ENCODE peak calls at places on chromosomes 1 and 21, in nine cellular contexts. W is tibial nerve, C is IMR-90, G is esophagus squamous epithelium, J is sigmoid colon, S is right lobe of liver, V is ovary, F is stomach, L is adrenal gland. N is an unnamed sample.
A peak's percentile ranks its signal among the peaks of the same experiment; 100 is the strongest.

GRCh38 chr1:231203259-231204057 is 37.6 kb upstream of the GNPAT start:
- DNase-seq in W (no peak), C (no peak), G (no peak), J (no peak), S (no peak), V (no peak), F (no peak), L (no peak), N (no peak)

GRCh38 chr1:6588893-6589481 is 9.2 kb downstream of the ZBTB48 start:
- DNase-seq in W (no peak), C (no peak), G (no peak), J (no peak), S (no peak), V (no peak), F (no peak), L (no peak), N (no peak)

GRCh38 chr21:33262921-33263320 is 3.2 kb upstream of the IL10RB start:
- DNase-seq in W (no peak), C (no peak), G (no peak), J (no peak), S (no peak), V (no peak), F (no peak), L (no peak), N (no peak)

GRCh38 chr1:64171797-64172281 is 31.6 kb upstream of the UBE2U start:
- DNase-seq in W (no peak), C (peak; percentile 85), G (no peak), J (no peak), S (no peak), V (no peak), F (no peak), L (no peak), N (no peak)

GRCh38 chr1:67459068-67459467 is 28.9 kb upstream of the SERBP1 start:
- DNase-seq in W (no peak), C (no peak), G (no peak), J (no peak), S (no peak), V (no peak), F (no peak), L (no peak), N (no peak)

GRCh38 chr1:30692948-30693301 is 30.5 kb downstream of the MATN1 start:
- DNase-seq in W (no peak), C (no peak), G (no peak), J (peak; percentile 60), S (no peak), V (no peak), F (no peak), L (no peak), N (no peak)

GRCh38 chr1:22120469-22120790 is 22.5 kb downstream of the WNT4 start:
- DNase-seq in W (no peak), C (no peak), G (no peak), J (no peak), S (no peak), V (no peak), F (no peak), L (no peak), N (no peak)

GRCh38 chr1:63607322-63607721 is 14.1 kb downstream of the PGM1 start:
- DNase-seq in W (no peak), C (no peak), G (no peak), J (no peak), S (no peak), V (no peak), F (no peak), L (no peak), N (no peak)

GRCh38 chr1:116501041-116501869 is 69.6 kb downstream of the CD58 start:
- DNase-seq in W (no peak), C (no peak), G (no peak), J (no peak), S (peak; percentile 11), V (no peak), F (no peak), L (no peak), N (no peak)

GRCh38 chr1:202710070-202711025 is at the start of gene SYT2:
- DNase-seq in W (no peak), C (no peak), G (no peak), J (peak; percentile 63), S (peak; percentile 47), V (peak; percentile 64), F (peak; percentile 35), L (peak; percentile 51), N (peak; percentile 40)

GRCh38 chr1:205262706-205263105 is 35.0 kb downstream of the TMCC2 start:
- DNase-seq in W (no peak), C (no peak), G (no peak), J (no peak), S (no peak), V (no peak), F (no peak), L (no peak), N (no peak)

GRCh38 chr1:209409786-209410185 is 173.7 kb upstream of the CAMK1G start:
- DNase-seq in W (no peak), C (peak; percentile 95), G (no peak), J (no peak), S (no peak), V (no peak), F (no peak), L (no peak), N (no peak)

GRCh38 chr1:89613928-89614327 is 19.0 kb upstream of the LRRC8C start:
- DNase-seq in W (no peak), C (no peak), G (no peak), J (no peak), S (no peak), V (no peak), F (no peak), L (no peak), N (no peak)

GRCh38 chr1:89620664-89621063 is 12.3 kb upstream of the LRRC8C start:
- DNase-seq in W (no peak), C (no peak), G (no peak), J (no peak), S (no peak), V (no peak), F (no peak), L (no peak), N (no peak)

GRCh38 chr1:89611721-89612120 is 21.2 kb upstream of the LRRC8C start:
- DNase-seq in W (no peak), C (no peak), G (no peak), J (no peak), S (no peak), V (no peak), F (no peak), L (no peak), N (no peak)

GRCh38 chr1:89616844-89617627 is 15.9 kb upstream of the LRRC8C start:
- DNase-seq in W (no peak), C (no peak), G (no peak), J (no peak), S (no peak), V (no peak), F (no peak), L (no peak), N (no peak)

DNA sequence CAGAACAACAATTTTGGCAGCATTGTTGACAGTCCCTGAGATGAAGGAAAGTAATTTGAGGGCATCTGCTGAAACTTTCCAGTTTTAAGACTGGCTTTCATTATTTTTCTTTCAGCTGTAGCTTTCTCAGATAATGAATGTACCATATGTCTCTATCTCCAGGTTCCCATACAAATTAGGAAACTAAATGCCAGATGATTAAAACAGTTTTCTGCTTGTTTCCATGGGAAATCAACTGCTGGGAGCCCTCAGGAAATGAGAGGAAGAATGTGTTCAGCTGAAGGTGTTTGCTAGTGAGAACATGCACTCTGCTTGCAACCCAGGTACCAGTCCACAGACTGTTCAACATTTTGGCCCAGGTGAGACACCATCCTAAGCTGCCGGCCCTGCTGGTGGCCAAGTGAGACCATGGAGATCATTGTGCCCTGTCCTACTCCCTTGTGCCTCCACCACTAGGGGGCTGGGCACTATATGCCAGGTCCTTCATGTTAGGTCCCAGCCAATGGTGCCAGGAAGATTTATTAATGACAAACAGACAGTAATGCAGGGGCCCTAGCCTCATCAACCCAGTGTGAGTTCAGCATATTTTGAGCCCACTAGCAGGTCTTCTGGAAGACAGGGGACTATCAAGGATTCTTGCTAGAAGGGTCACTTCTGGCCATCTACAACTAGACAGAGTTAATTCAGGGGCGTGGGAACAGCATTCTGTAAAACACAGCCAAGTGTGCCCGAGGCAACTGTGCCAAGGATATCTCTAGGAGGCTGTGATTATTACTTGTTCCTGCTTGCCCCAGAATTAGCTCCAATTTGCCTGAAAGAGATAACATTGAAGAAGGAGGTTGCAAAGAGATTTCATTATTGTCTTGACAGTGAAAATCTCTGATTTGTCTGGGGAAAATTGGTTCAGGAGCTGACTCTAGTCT is 17.0 kb upstream of the LRRC8C start:
- DNase-seq in W (no peak), C (no peak), G (no peak), J (no peak), S (no peak), V (no peak), F (peak; percentile 39), L (peak; percentile 37), N (no peak)
- TF ChIP-seq POLR2A in W (no peak), C (no peak), G (no peak), J (no peak), S (no peak), V (no peak), F (no peak), L (no peak), N (no peak)

GRCh38 chr21:34890724-34891609 is 158.1 kb downstream of the RUNX1 start:
- DNase-seq in W (no peak), C (peak; percentile 48), G (no peak), J (peak; percentile 75), S (peak; percentile 37), V (peak; percentile 20), F (no peak), L (no peak), N (no peak)
- H3K27ac ChIP-seq in W (peak overlapping the region; percentile 95), C (peak overlapping the region; percentile 42), G (peak overlapping the region; percentile 97), J (peak overlapping the region; percentile 78), S (no peak overlapping the region), V (no peak overlapping the region), F (peak overlapping the region; percentile 94), L (no peak overlapping the region), N (peak overlapping the region; percentile 89)

GRCh38 chr1:8348777-8349472 is 31.0 kb downstream of the SLC45A1 start:
- DNase-seq in W (peak; percentile 60), C (peak; percentile 58), G (no peak), J (no peak), S (peak; percentile 63), V (peak; percentile 75), F (peak; percentile 69), L (peak; percentile 75), N (peak; percentile 75)

GRCh38 chr1:8350914-8351684 is 33.2 kb downstream of the SLC45A1 start:
- DNase-seq in W (no peak), C (no peak), G (no peak), J (peak; percentile 66), S (no peak), V (no peak), F (no peak), L (no peak), N (no peak)

GRCh38 chr1:8348056-8348776 is 30.3 kb downstream of the SLC45A1 start:
- DNase-seq in W (no peak), C (no peak), G (no peak), J (no peak), S (no peak), V (no peak), F (no peak), L (no peak), N (no peak)

GRCh38 chr1:8349961-8350360 is 32.0 kb downstream of the SLC45A1 start:
- DNase-seq in W (no peak), C (no peak), G (no peak), J (peak; percentile 89), S (no peak), V (peak; percentile 66), F (no peak), L (no peak), N (no peak)

GRCh38 chr1:8349473-8349865 is 31.6 kb downstream of the SLC45A1 start:
- DNase-seq in W (no peak), C (no peak), G (no peak), J (no peak), S (no peak), V (no peak), F (no peak), L (no peak), N (no peak)
- TF ChIP-seq POLR2A in W (no peak), C (no peak), G (no peak), J (no peak), S (no peak), V (no peak), F (no peak), L (no peak), N (no peak)

GRCh38 chr1:8987881-8988617 is 38.2 kb downstream of the SLC2A7 start:
- DNase-seq in W (peak; percentile 66), C (peak; percentile 32), G (no peak), J (peak; percentile 72), S (peak; percentile 62), V (peak; percentile 64), F (peak; percentile 59), L (peak; percentile 42), N (peak; percentile 55)
- H3K27ac ChIP-seq in W (peak overlapping the region; percentile 85), C (no peak overlapping the region), G (no peak overlapping the region), J (peak overlapping the region; percentile 3), S (no peak overlapping the region), V (no peak overlapping the region), F (peak overlapping the region; percentile 39), L (no peak overlapping the region), N (no peak overlapping the region)